ENCODE peak calls at places on chromosomes 12 and 14, in nine cellular contexts. E, S, W, F, R, H, Q, L and X are unnamed samples.

GRCh38 chr12:100794441-100795192 is at the start of gene ANO4:
- DNase-seq in F (no peak), L (no peak), R (no peak), W (no peak), Q (peak), H (no peak), E (no peak), S (no peak), X (peak)

GRCh38 chr14:34665785-34666425 is 36.0 kb upstream of the SNX6 start:
- DNase-seq in R (no peak), H (no peak), L (no peak), F (no peak), Q (no peak), W (peak), E (peak), S (no peak), X (no peak)

GRCh38 chr12:124233041-124233836 is 61.7 kb upstream of the RFLNA start:
- DNase-seq in E (peak), S (no peak), Q (no peak), H (no peak), R (no peak), F (no peak), W (peak), L (no peak), X (no peak)

GRCh38 chr12:47995976-47996375 is 8.3 kb downstream of the COL2A1 start:
- DNase-seq in E (peak), S (no peak), H (peak), R (no peak), Q (no peak), F (no peak), W (peak), L (no peak), X (no peak)

GRCh38 chr14:28785096-28785952 is 18.7 kb downstream of the FOXG1 start:
- DNase-seq in F (no peak), E (no peak), Q (peak), H (no peak), R (no peak), L (no peak), W (no peak), S (no peak), X (peak)

GRCh38 chr14:83473846-83474245 is 1940.2 kb upstream of the SEL1L start:
- DNase-seq in S (no peak), L (no peak), F (no peak), W (peak), Q (no peak), E (peak), H (no peak), R (no peak), X (no peak)

GRCh38 chr12:109197327-109197726 is 80.9 kb downstream of the ACACB start:
- DNase-seq in S (no peak), L (no peak), E (no peak), F (no peak), W (no peak), H (no peak), R (no peak), Q (no peak), X (no peak)

GRCh38 chr12:45989277-45989856 is 1.0 kb downstream of the SCAF11 start:
- DNase-seq in R (peak), H (no peak), E (peak), W (peak), L (peak), S (no peak), F (no peak), Q (no peak), X (no peak)

GRCh38 chr12:68290126-68290525 is 36.7 kb upstream of the IL22 start:
- DNase-seq in H (no peak), R (no peak), W (peak), S (no peak), F (no peak), L (no peak), E (no peak), Q (no peak), X (no peak)

GRCh38 chr12:109736552-109737108 is 23.0 kb downstream of the FAM222A start:
- DNase-seq in W (peak), R (no peak), F (peak), H (no peak), S (no peak), Q (peak), E (peak), L (no peak), X (peak)

GRCh38 chr12:113850309-113851056 is 115.6 kb downstream of the RBM19 start:
- DNase-seq in H (peak), F (peak), W (peak), S (no peak), L (no peak), R (no peak), E (peak), Q (no peak), X (peak)

GRCh38 chr12:4539167-4539870 is 629 bp downstream of the RAD51AP1 start:
- DNase-seq in L (no peak), F (no peak), S (no peak), R (no peak), H (no peak), Q (no peak), W (no peak), E (no peak), X (no peak)

GRCh38 chr14:61003571-61003970 is 22.5 kb downstream of the SLC38A6 start:
- DNase-seq in L (no peak), S (no peak), W (peak), H (no peak), E (peak), F (no peak), R (no peak), Q (no peak), X (no peak)

GRCh38 chr14:59123975-59124374 is 64.5 kb upstream of the DAAM1 start:
- DNase-seq in S (no peak), R (no peak), H (peak), Q (no peak), L (peak), E (peak), W (no peak), F (no peak), X (no peak)

GRCh38 chr14:31449971-31450610 is 7.2 kb downstream of the DTD2 start:
- DNase-seq in F (no peak), R (no peak), W (peak), S (no peak), H (peak), E (peak), Q (no peak), L (peak), X (no peak)

GRCh38 chr14:91416744-91417133 is 881 bp downstream of the CCDC88C start:
- DNase-seq in Q (no peak), R (no peak), S (no peak), E (no peak), W (no peak), L (no peak), H (no peak), F (no peak), X (no peak)

GRCh38 chr12:18343708-18344107 is 82.4 kb downstream of the PIK3C2G start:
- DNase-seq in W (no peak), F (no peak), L (no peak), H (no peak), R (no peak), E (no peak), S (no peak), Q (no peak), X (no peak)

GRCh38 chr12:25249951-25250738 is 584 bp downstream of the KRAS start:
- DNase-seq in W (no peak), E (peak), S (no peak), L (peak), H (no peak), F (peak), Q (peak), R (peak), X (peak)

GRCh38 chr14:102209224-102209966 is 69.7 kb downstream of the WDR20 start:
- DNase-seq in S (no peak), W (no peak), Q (peak), H (no peak), L (no peak), F (no peak), E (peak), R (no peak), X (peak)

GRCh38 chr14:72129283-72129682 is 197.1 kb downstream of the RGS6 start:
- DNase-seq in H (no peak), L (no peak), F (no peak), E (no peak), R (no peak), W (no peak), S (no peak), Q (no peak), X (no peak)

GRCh38 chr12:57722716-57723629 is 15.6 kb downstream of the AGAP2 start:
- DNase-seq in S (no peak), W (no peak), F (no peak), R (no peak), H (no peak), Q (no peak), E (no peak), L (no peak), X (no peak)

GRCh38 chr12:100566887-100567637 is 6.4 kb upstream of the GAS2L3 start:
- DNase-seq in Q (no peak), H (no peak), S (no peak), L (no peak), E (no peak), F (no peak), W (peak), R (no peak), X (no peak)

GRCh38 chr12:126163984-126164383 is 1098.7 kb downstream of the AACS start:
- DNase-seq in R (no peak), L (no peak), H (no peak), F (no peak), W (no peak), Q (no peak), S (no peak), E (no peak), X (no peak)

GRCh38 chr12:120367252-120367923 is 1.6 kb downstream of the MSI1 start:
- DNase-seq in H (no peak), W (no peak), L (no peak), R (no peak), Q (peak), E (no peak), S (no peak), F (no peak), X (peak)

GRCh38 chr12:55931780-55932545 is 1.0 kb downstream of the DGKA start:
- DNase-seq in L (no peak), H (peak), W (peak), Q (peak), E (peak), R (no peak), S (no peak), F (peak), X (peak)